ENCODE peak calls at places on chromosomes 11 and 22, in six cellular contexts. K, J, H, O, N and E are unnamed samples.
A peak's percentile ranks its signal among the peaks of the same experiment; 100 is the strongest.

GRCh38 chr11:118615282-118615979 is 8.0 kb downstream of the PHLDB1 start:
- DNase-seq in O (peak; percentile 17), J (peak; percentile 58), H (no peak), K (no peak), N (no peak), E (no peak)

GRCh38 chr22:48945621-48946458 is 881.8 kb downstream of the BRD1 start:
- DNase-seq in J (peak; percentile 36), N (no peak), K (no peak), O (peak; percentile 62), H (no peak), E (peak; percentile 52)

GRCh38 chr11:48170176-48170839 is 46.3 kb upstream of the OR4B1 start:
- DNase-seq in O (no peak), N (no peak), J (no peak), K (no peak), H (no peak), E (no peak)

GRCh38 chr11:75505966-75506692 is 19.6 kb downstream of the GDPD5 start:
- DNase-seq in H (no peak), N (no peak), K (no peak), J (no peak), O (no peak), E (peak; percentile 83)

GRCh38 chr11:87256694-87257340 is 219.1 kb downstream of the TMEM135 start:
- DNase-seq in J (no peak), N (no peak), K (no peak), H (no peak), O (no peak), E (no peak)

GRCh38 chr11:126194121-126194543 is 17.3 kb downstream of the RPUSD4 start:
- DNase-seq in K (no peak), O (no peak), N (no peak), J (peak; percentile 44), H (no peak), E (no peak)

GRCh38 chr11:93498099-93499040 is 44.8 kb downstream of the SMCO4 start:
- DNase-seq in N (no peak), K (no peak), O (no peak), H (no peak), J (no peak), E (no peak)

GRCh38 chr11:88544656-88545280 is 207.2 kb upstream of the CTSC start:
- DNase-seq in O (no peak), N (no peak), H (no peak), J (no peak), K (no peak), E (no peak)

GRCh38 chr22:38873469-38874411 is 1.7 kb upstream of the CBX6 start:
- DNase-seq in J (no peak), O (no peak), K (no peak), H (peak; percentile 59), N (no peak), E (peak; percentile 53)

GRCh38 chr11:57777969-57778317 is 16.3 kb downstream of the CTNND1 start:
- DNase-seq in K (no peak), J (peak; percentile 94), H (no peak), O (no peak), N (no peak), E (no peak)

GRCh38 chr11:13701506-13701905 is 33.0 kb downstream of the FAR1 start:
- DNase-seq in N (no peak), O (no peak), J (peak; percentile 3), K (no peak), H (no peak), E (no peak)
- TF ChIP-seq CTCF in N (peak; percentile 26), O (no peak), J (no peak), K (peak; percentile 21), H (no peak), E (no peak)

DNA sequence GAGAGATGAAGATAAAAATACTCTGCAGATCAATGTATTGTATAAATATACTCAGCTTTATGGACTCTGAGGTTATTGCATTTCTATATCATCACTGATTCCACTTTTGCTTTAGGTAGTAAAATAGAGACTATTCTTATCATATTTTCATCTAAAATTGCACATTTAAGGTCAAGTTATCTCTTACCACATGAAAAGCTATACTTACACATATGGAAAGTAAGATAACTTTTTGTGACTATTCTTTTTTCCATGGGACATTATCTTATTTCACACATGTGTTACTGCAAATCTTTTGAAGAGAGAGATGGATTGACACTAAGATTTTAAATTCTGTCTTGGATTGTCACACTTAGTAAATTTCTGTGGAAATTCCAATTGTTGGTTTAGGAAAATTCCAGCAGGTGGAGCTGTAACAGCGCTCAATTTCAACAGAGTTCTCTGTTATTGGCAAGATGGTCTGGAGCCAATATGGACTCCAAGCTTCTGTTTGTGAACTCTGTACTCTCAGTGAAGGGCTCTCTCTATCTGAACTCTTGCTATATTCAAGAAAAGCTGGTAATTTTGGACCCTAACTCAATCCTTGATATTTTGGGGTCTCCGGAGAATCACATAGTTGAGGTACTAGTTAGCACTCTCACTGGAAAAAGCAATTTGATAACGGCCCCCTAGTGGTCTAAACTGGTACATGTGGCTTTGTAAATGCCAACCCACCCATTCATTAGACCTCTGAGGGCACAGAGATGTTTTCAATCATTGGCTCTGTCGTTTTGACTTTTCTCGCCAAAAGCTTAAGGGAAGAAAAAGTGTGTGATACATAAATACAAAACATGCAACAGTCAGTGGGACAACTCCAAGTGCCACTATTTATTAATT is 429.7 kb downstream of the ETS1 start:
- DNase-seq in O (no peak), K (peak; percentile 72), N (peak; percentile 81), H (peak; percentile 51), J (peak; percentile 44), E (no peak)
- TF ChIP-seq POLR2AphosphoS5 in O (no peak), K (no peak), N (no peak), H (no peak), J (no peak), E (no peak)

GRCh38 chr11:127255239-127255638 is 254.7 kb upstream of the KIRREL3 start:
- DNase-seq in H (no peak), O (no peak), J (no peak), K (no peak), N (no peak), E (no peak)

DNA sequence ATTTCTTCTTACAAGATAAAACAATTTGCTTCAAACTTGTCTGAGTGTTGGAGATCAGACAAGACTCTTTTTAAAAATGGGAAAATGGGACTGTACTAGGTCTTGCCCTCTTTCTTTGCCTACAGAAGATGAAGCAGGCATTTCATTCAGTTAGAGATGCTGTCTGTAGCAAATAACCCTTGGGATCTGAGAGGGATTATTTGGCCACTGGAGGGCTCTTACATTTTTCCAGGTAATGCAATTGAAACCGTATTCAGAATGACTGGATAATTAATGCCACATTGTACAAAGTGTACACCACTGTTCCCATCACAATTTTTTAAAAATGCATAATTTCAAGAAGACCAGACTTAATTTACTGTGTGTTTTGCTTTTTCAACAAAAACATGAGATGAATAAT is 258.5 kb upstream of the KIRREL3 start:
- DNase-seq in N (no peak), O (no peak), K (no peak), H (no peak), J (no peak), E (no peak)
- TF ChIP-seq CTCF in N (peak; percentile 14), O (no peak), K (no peak), H (no peak), J (no peak), E (no peak)

GRCh38 chr11:123188508-123189165 is 6.4 kb downstream of the CLMP start:
- DNase-seq in K (no peak), J (no peak), O (no peak), N (no peak), H (no peak), E (no peak)

GRCh38 chr11:123187670-123188507 is 7.2 kb downstream of the CLMP start:
- DNase-seq in H (no peak), O (no peak), J (no peak), N (no peak), K (no peak), E (no peak)

GRCh38 chr11:123185326-123185725 is 9.7 kb downstream of the CLMP start:
- DNase-seq in H (no peak), K (no peak), O (no peak), N (no peak), J (no peak), E (no peak)

GRCh38 chr11:123186291-123186690 is 8.8 kb downstream of the CLMP start:
- DNase-seq in O (no peak), J (no peak), K (no peak), H (no peak), N (no peak), E (no peak)

DNA sequence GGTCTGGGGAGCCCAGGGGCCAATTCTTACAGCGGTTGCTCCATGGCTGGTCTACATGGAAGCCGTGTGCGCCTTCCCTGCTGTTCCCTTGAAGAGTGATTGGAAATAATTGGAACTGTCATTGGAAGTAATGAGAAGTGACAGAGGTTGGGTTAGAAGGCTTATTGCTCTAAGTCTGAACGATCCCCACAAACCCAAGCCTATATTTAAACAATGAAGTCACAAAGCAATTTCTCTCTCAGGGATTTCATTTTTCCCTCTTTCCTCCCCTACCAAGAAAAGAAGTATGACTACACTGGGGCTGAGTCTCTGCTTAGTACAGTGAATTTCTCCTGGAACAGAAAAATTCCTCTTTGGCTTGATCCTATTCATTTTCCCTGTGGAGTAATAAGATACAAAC is 7.8 kb downstream of the CLMP start:
- DNase-seq in O (no peak), H (no peak), K (no peak), N (no peak), J (no peak), E (no peak)
- TF ChIP-seq POLR2AphosphoS5 in O (no peak), H (no peak), K (no peak), N (no peak), J (no peak), E (no peak)

GRCh38 chr22:45246060-45246985 is 5.6 kb upstream of the KIAA0930 start:
- DNase-seq in H (no peak), J (peak; percentile 98), K (peak; percentile 92), O (no peak), N (peak; percentile 71), E (peak; percentile 93)

GRCh38 chr22:45239378-45240136 is 1.1 kb downstream of the KIAA0930 start:
- DNase-seq in N (no peak), K (no peak), O (peak; percentile 78), J (no peak), H (no peak), E (no peak)

GRCh38 chr22:45240810-45241631 is at the start of gene KIAA0930:
- DNase-seq in H (no peak), O (peak; percentile 96), J (peak; percentile 53), N (no peak), K (peak; percentile 54), E (peak; percentile 93)

GRCh38 chr22:45240137-45240809 is 421 bp downstream of the KIAA0930 start:
- DNase-seq in K (no peak), J (no peak), N (no peak), O (peak; percentile 92), H (no peak), E (no peak)

GRCh38 chr22:45242778-45243191 is 2.1 kb upstream of the KIAA0930 start:
- DNase-seq in J (peak; percentile 57), H (no peak), K (no peak), N (no peak), O (no peak), E (no peak)
- TF ChIP-seq CTCF in J (peak; percentile 56), H (no peak), K (no peak), N (no peak), O (peak; percentile 19), E (no peak)

GRCh38 chr11:130313383-130314183 is 1.1 kb downstream of the ZBTB44 start:
- DNase-seq in H (no peak), N (no peak), K (no peak), J (no peak), O (no peak), E (no peak)

GRCh38 chr11:130314749-130315285 is at the start of gene ZBTB44:
- DNase-seq in K (peak; percentile 72), O (peak; percentile 97), N (peak; percentile 45), H (peak; percentile 74), J (peak; percentile 76), E (peak; percentile 96)

GRCh38 chr11:130312046-130312445 is 2.7 kb downstream of the ZBTB44 start:
- DNase-seq in O (no peak), J (no peak), N (no peak), K (no peak), H (no peak), E (no peak)

GRCh38 chr11:130315354-130315970 is 745 bp upstream of the ZBTB44 start:
- DNase-seq in K (no peak), N (no peak), O (peak; percentile 93), J (no peak), H (no peak), E (peak; percentile 70)

GRCh38 chr11:130314184-130314748 is 451 bp downstream of the ZBTB44 start:
- DNase-seq in H (no peak), K (peak; percentile 10), O (peak; percentile 95), N (no peak), J (peak; percentile 20), E (peak; percentile 75)
- TF ChIP-seq POLR2AphosphoS5 in H (no peak), K (no peak), O (no peak), N (no peak), J (no peak), E (no peak)